ENCODE peak calls at places on chromosomes 11 and 22, in ten cellular contexts. K is activated CD4-positive, CD25-positive, alpha-beta regulatory T cell treated with anti-CD3 and anti-CD28 coated beads, Interleukin-2, amount 50 U/mL, for 72 hours; P is AG20443; V is activated naive CD8-positive, alpha-beta T cell treated with anti-CD3 and anti-CD28 coated beads for 36 hours; W is germinal center; N is anterior cingulate cortex; Y is GM19239; U is NCI-H1436; G is Panc1; M is brain microvascular endothelial cell. T is an unnamed sample.

GRCh38 chr11:8809605-8810272 is 101.2 kb upstream of the AKIP1 start:
- DNase-seq in N (no peak), W (no peak), M (no peak), K (no peak), G (no peak), Y (no peak), U (no peak), V (no peak), P (no peak), T (no peak)

GRCh38 chr11:29914203-29914930 is 102.5 kb downstream of the KCNA4 start:
- DNase-seq in N (no peak), M (no peak), K (no peak), P (peak), G (no peak), V (no peak), Y (no peak), W (no peak), U (no peak), T (no peak)

GRCh38 chr11:68843703-68844312 is 2.1 kb upstream of the CPT1A start:
- DNase-seq in P (no peak), N (no peak), W (peak), V (peak), G (no peak), U (peak), Y (peak), M (no peak), K (peak), T (peak)

GRCh38 chr11:117849781-117850414 is 25.4 kb upstream of the FXYD2 start:
- DNase-seq in G (no peak), P (no peak), N (no peak), U (no peak), M (no peak), K (no peak), V (no peak), W (no peak), Y (no peak), T (no peak)

GRCh38 chr22:50473855-50474671 is 772 bp downstream of the SBF1 start:
- DNase-seq in M (peak), G (no peak), N (no peak), P (peak), U (no peak), V (peak), W (peak), K (no peak), Y (no peak), T (no peak)

GRCh38 chr11:25953015-25953414 is 378.9 kb upstream of the ANO3 start:
- DNase-seq in Y (no peak), W (no peak), G (no peak), P (no peak), V (no peak), U (no peak), K (no peak), N (no peak), M (no peak), T (no peak)

GRCh38 chr11:121352301-121352891 is 59.8 kb downstream of the SC5D start:
- DNase-seq in G (no peak), Y (no peak), W (no peak), K (no peak), V (no peak), U (no peak), P (no peak), N (peak), M (no peak), T (no peak)

GRCh38 chr11:13216019-13217006 is 61.3 kb upstream of the BMAL1 start:
- DNase-seq in Y (no peak), G (peak), P (peak), M (peak), K (peak), V (no peak), U (no peak), W (no peak), N (no peak), T (peak)

GRCh38 chr11:94148189-94148588 is 19.5 kb downstream of the PANX1 start:
- DNase-seq in N (no peak), Y (no peak), M (no peak), P (no peak), G (no peak), U (no peak), V (no peak), W (no peak), K (no peak), T (no peak)

GRCh38 chr22:36334081-36334831 is 53.5 kb downstream of the MYH9 start:
- DNase-seq in N (no peak), W (no peak), Y (no peak), M (no peak), U (no peak), G (no peak), P (no peak), K (no peak), V (no peak), T (no peak)

GRCh38 chr11:65429069-65429681 is 6.6 kb downstream of the NEAT1 start:
- DNase-seq in V (no peak), Y (no peak), K (peak), N (no peak), P (no peak), W (no peak), U (no peak), G (no peak), M (peak), T (peak)

GRCh38 chr11:68970921-68971636 is 9.7 kb downstream of the MRGPRD start:
- DNase-seq in K (no peak), M (no peak), V (no peak), G (no peak), Y (no peak), N (no peak), P (no peak), W (no peak), U (no peak), T (no peak)

T was measured in Caki2.